ENCODE peak calls at places on chromosomes 4 and X, in four cellular contexts. L is GOT3; Q is type B pancreatic cell; I is stimulated activated CD4-positive, alpha-beta T cell treated with anti-CD3 and anti-CD28 coated beads, Interleukin-4, amount 100 ng/mL, for 48 hours. C is an unnamed sample.
A peak's percentile ranks its signal among the peaks of the same experiment; 100 is the strongest.

GRCh38 chr4:11424000-11424399 is 4.7 kb downstream of the HS3ST1 start:
- DNase-seq in I (no peak), Q (no peak), L (no peak), C (peak; percentile 19)

GRCh38 chr4:25860586-25861421 is 2.0 kb downstream of the SEL1L3 start:
- DNase-seq in L (no peak), Q (no peak), I (no peak), C (no peak)

GRCh38 chr4:39043697-39044363 is 11.6 kb upstream of the TMEM156 start:
- DNase-seq in L (no peak), Q (no peak), I (no peak), C (no peak)

GRCh38 chr4:188246488-188246887 is 107.2 kb downstream of the TRIML1 start:
- DNase-seq in I (no peak), L (no peak), Q (no peak), C (peak; percentile 11)

GRCh38 chrX:103688949-103689348 is 2.5 kb upstream of the MORF4L2 start:
- DNase-seq in I (no peak), Q (no peak), L (no peak), C (peak; percentile 39)

GRCh38 chrX:155263854-155264628 is at the start of gene RAB39B:
- DNase-seq in L (peak; percentile 4), Q (no peak), I (peak; percentile 60), C (peak; percentile 83)

GRCh38 chr4:174244441-174244840 is 39.0 kb downstream of the FBXO8 start:
- DNase-seq in Q (no peak), L (no peak), I (no peak), C (no peak)

GRCh38 chr4:186642530-186642929 is 81.1 kb downstream of the FAT1 start:
- DNase-seq in L (no peak), Q (no peak), I (no peak), C (no peak)

GRCh38 chrX:88828011-88828410 is 81.0 kb downstream of the CPXCR1 start:
- DNase-seq in Q (no peak), I (no peak), L (no peak), C (no peak)

GRCh38 chrX:139869796-139870195 is 63.1 kb downstream of the ATP11C start:
- DNase-seq in L (no peak), I (no peak), Q (no peak), C (no peak)

GRCh38 chr4:150212927-150213326 is 134.7 kb downstream of the DCLK2 start:
- DNase-seq in L (no peak), I (no peak), Q (no peak), C (no peak)

GRCh38 chrX:154369453-154370299 is 4.8 kb downstream of the FLNA start:
- DNase-seq in L (peak; percentile 58), I (peak; percentile 51), Q (no peak), C (peak; percentile 80)

GRCh38 chr4:54276633-54277426 is 47.7 kb downstream of the PDGFRA start:
- DNase-seq in I (no peak), Q (no peak), L (no peak), C (no peak)

GRCh38 chrX:56564182-56564885 is 907 bp downstream of the UBQLN2 start:
- DNase-seq in I (peak; percentile 21), Q (no peak), L (no peak), C (no peak)

GRCh38 chrX:115400960-115401359 is 111.4 kb downstream of the LUZP4 start:
- DNase-seq in I (no peak), Q (no peak), L (no peak), C (no peak)

GRCh38 chr4:37666625-37667071 is 19.5 kb downstream of the RELL1 start:
- DNase-seq in Q (no peak), I (no peak), L (no peak), C (peak; percentile 51)

GRCh38 chr4:39892988-39893692 is 84.6 kb downstream of the PDS5A start:
- DNase-seq in L (no peak), I (no peak), Q (no peak), C (no peak)

GRCh38 chr4:149676076-149676475 is 139.6 kb downstream of the IQCM start:
- DNase-seq in L (no peak), Q (no peak), I (no peak), C (no peak)

GRCh38 chrX:103864149-103864548 is 32.1 kb upstream of the RAB9B start:
- DNase-seq in L (no peak), Q (no peak), I (no peak), C (no peak)

GRCh38 chr4:156767911-156768415 is 203.6 kb downstream of the PDGFC start:
- DNase-seq in L (no peak), I (no peak), Q (no peak), C (no peak)

GRCh38 chr4:108118505-108118904 is 50.2 kb downstream of the LEF1 start:
- DNase-seq in I (no peak), Q (no peak), L (no peak), C (no peak)

GRCh38 chrX:71098302-71098701 is 2.7 kb downstream of the FOXO4 start:
- DNase-seq in I (peak; percentile 53), L (no peak), Q (no peak), C (no peak)

GRCh38 chr4:25523405-25523804 is 132.2 kb upstream of the SLC34A2 start:
- DNase-seq in I (no peak), L (no peak), Q (peak; percentile 11), C (no peak)

GRCh38 chrX:122914256-122914655 is 269.8 kb upstream of the GRIA3 start:
- DNase-seq in Q (no peak), I (no peak), L (no peak), C (no peak)

GRCh38 chr4:126627255-126627654 is 1005.5 kb upstream of the INTU start:
- DNase-seq in Q (no peak), L (no peak), I (no peak), C (peak; percentile 6)

GRCh38 chr4:26281876-26282275 is 38.9 kb upstream of the RBPJ start:
- DNase-seq in I (no peak), Q (no peak), L (no peak), C (no peak)

GRCh38 chr4:78776031-78776728 is at the start of gene BMP2K:
- DNase-seq in Q (peak; percentile 89), I (peak; percentile 68), L (peak; percentile 82), C (peak; percentile 50)

GRCh38 chr4:1413221-1413663 is 7.0 kb upstream of the NKX1-1 start:
- DNase-seq in Q (no peak), I (no peak), L (no peak), C (no peak)

GRCh38 chrX:104318330-104319009 is 63.7 kb upstream of the ESX1 start:
- DNase-seq in Q (no peak), I (no peak), L (no peak), C (peak; percentile 35)

GRCh38 chr4:14844059-14844458 is 158.2 kb upstream of the CPEB2 start:
- DNase-seq in Q (no peak), I (no peak), L (no peak), C (no peak)

GRCh38 chr4:186105721-186106335 is 1.3 kb downstream of the FAM149A start:
- DNase-seq in I (no peak), Q (no peak), L (no peak), C (no peak)

GRCh38 chrX:13990126-13990525 is 39.6 kb downstream of the GEMIN8 start:
- DNase-seq in L (no peak), Q (no peak), I (no peak), C (no peak)

GRCh38 chr4:6380746-6381411 is 91.5 kb downstream of the PPP2R2C start:
- DNase-seq in L (no peak), I (no peak), Q (no peak), C (no peak)

GRCh38 chrX:154115071-154115470 is 17.6 kb upstream of the MECP2 start:
- DNase-seq in L (no peak), I (no peak), Q (no peak), C (no peak)